ENCODE peak calls at places on chromosomes 4 and X, in five cellular contexts. One of them, this sample, is unnamed.
A peak's percentile ranks its signal among the peaks of the same experiment; 100 is the strongest.

GRCh38 chr4:61462451-61463326 is 262.6 kb downstream of the ADGRL3 start:
- DNase-seq in GM12878: no peak
- DNase-seq in SK-N-SH: no peak
- DNase-seq in K562: no peak
- DNase-seq in HepG2: peak; percentile 84
- DNase-seq in this sample: no peak

GRCh38 chrX:10576777-10577444 is 43.5 kb downstream of the MID1 start:
- DNase-seq in GM12878: no peak
- DNase-seq in SK-N-SH: no peak
- DNase-seq in K562: no peak
- DNase-seq in HepG2: no peak
- DNase-seq in this sample: no peak

GRCh38 chr4:101169044-101170014 is 178.0 kb downstream of the PPP3CA start:
- DNase-seq in GM12878: peak; percentile 47
- DNase-seq in HepG2: peak; percentile 83
- DNase-seq in SK-N-SH: peak; percentile 29
- DNase-seq in K562: peak; percentile 38
- DNase-seq in this sample: peak; percentile 65

GRCh38 chr4:167219090-167219489 is 15.2 kb downstream of the SPOCK3 start:
- DNase-seq in HepG2: no peak
- DNase-seq in SK-N-SH: no peak
- DNase-seq in K562: no peak
- DNase-seq in GM12878: no peak
- DNase-seq in this sample: peak; percentile 6

GRCh38 chr4:32775049-32775448 is 2054.9 kb downstream of the PCDH7 start:
- DNase-seq in SK-N-SH: peak; percentile 1
- DNase-seq in K562: peak; percentile 0
- DNase-seq in GM12878: no peak
- DNase-seq in HepG2: peak; percentile 59
- DNase-seq in this sample: peak; percentile 4

GRCh38 chrX:102934624-102935023 is 2.4 kb upstream of the RAB40AL start:
- DNase-seq in K562: peak; percentile 46
- DNase-seq in SK-N-SH: peak; percentile 59
- DNase-seq in GM12878: no peak
- DNase-seq in HepG2: peak; percentile 3
- DNase-seq in this sample: peak; percentile 68

GRCh38 chr4:7557447-7557846 is 122.7 kb upstream of the PSAPL1 start:
- DNase-seq in HepG2: peak; percentile 21
- DNase-seq in K562: no peak
- DNase-seq in SK-N-SH: no peak
- DNase-seq in GM12878: no peak
- DNase-seq in this sample: no peak

GRCh38 chr4:6262176-6262575 is 7.5 kb upstream of the WFS1 start:
- DNase-seq in K562: no peak
- DNase-seq in SK-N-SH: no peak
- DNase-seq in GM12878: no peak
- DNase-seq in HepG2: no peak
- DNase-seq in this sample: no peak

GRCh38 chr4:184343400-184344177 is 125.9 kb upstream of the ENPP6 start:
- DNase-seq in HepG2: peak; percentile 72
- DNase-seq in K562: peak; percentile 65
- DNase-seq in SK-N-SH: peak; percentile 85
- DNase-seq in GM12878: peak; percentile 69
- DNase-seq in this sample: peak; percentile 61

GRCh38 chr4:87462102-87462501 is 39.7 kb downstream of the NUDT9 start:
- DNase-seq in K562: no peak
- DNase-seq in GM12878: no peak
- DNase-seq in HepG2: no peak
- DNase-seq in SK-N-SH: no peak
- DNase-seq in this sample: no peak

GRCh38 chr4:87469390-87469789 is 47.0 kb downstream of the NUDT9 start:
- DNase-seq in HepG2: no peak
- DNase-seq in K562: no peak
- DNase-seq in GM12878: no peak
- DNase-seq in SK-N-SH: no peak
- DNase-seq in this sample: no peak

GRCh38 chr4:87461281-87461700 is 38.9 kb downstream of the NUDT9 start:
- DNase-seq in K562: no peak
- DNase-seq in HepG2: no peak
- DNase-seq in SK-N-SH: no peak
- DNase-seq in GM12878: no peak
- DNase-seq in this sample: no peak

GRCh38 chr4:87465739-87466366 is 43.5 kb downstream of the NUDT9 start:
- DNase-seq in K562: peak; percentile 60
- DNase-seq in GM12878: peak; percentile 9
- DNase-seq in SK-N-SH: peak; percentile 41
- DNase-seq in HepG2: peak; percentile 45
- DNase-seq in this sample: peak; percentile 27
- TF ChIP-seq FOXM1 in K562: no peak
- TF ChIP-seq FOXM1 in GM12878: no peak
- TF ChIP-seq FOXM1 in SK-N-SH: no peak
- TF ChIP-seq FOXM1 in HepG2: no peak
- TF ChIP-seq FOXM1 in this sample: no peak

GRCh38 chr4:145720656-145721055 is 40.7 kb downstream of the C4orf51 start:
- DNase-seq in GM12878: no peak
- DNase-seq in HepG2: no peak
- DNase-seq in SK-N-SH: no peak
- DNase-seq in K562: no peak
- DNase-seq in this sample: no peak
- TF ChIP-seq FOXM1 in GM12878: no peak
- TF ChIP-seq FOXM1 in HepG2: no peak
- TF ChIP-seq FOXM1 in SK-N-SH: no peak
- TF ChIP-seq FOXM1 in K562: no peak
- TF ChIP-seq FOXM1 in this sample: no peak

GRCh38 chr4:94472056-94472826 is 20.5 kb downstream of the PDLIM5 start:
- DNase-seq in HepG2: peak; percentile 41
- DNase-seq in SK-N-SH: no peak
- DNase-seq in K562: no peak
- DNase-seq in GM12878: no peak
- DNase-seq in this sample: no peak
- TF ChIP-seq FOXM1 in HepG2: no peak
- TF ChIP-seq FOXM1 in SK-N-SH: no peak
- TF ChIP-seq FOXM1 in K562: no peak
- TF ChIP-seq FOXM1 in GM12878: no peak
- TF ChIP-seq FOXM1 in this sample: no peak

DNA sequence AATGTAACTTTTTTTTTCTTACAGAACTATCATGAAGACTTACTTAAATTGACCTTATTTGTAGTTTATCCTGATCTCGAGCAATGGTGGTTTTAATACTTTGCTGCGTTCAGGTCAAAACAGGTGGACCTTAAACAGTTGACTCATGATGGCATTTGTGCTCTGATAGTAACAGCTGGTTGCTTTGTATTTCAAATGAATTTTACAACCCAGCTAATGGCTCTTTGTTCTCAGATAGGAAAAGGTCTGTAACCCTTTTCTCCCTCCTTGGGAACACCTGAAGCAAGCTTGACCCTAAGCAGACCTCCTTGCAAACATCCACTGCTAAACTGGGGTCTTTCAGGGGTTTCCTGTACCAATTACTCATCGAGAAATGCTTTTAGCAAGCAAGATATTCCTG is 79.2 kb downstream of the F11 start:
- DNase-seq in SK-N-SH: no peak
- DNase-seq in HepG2: no peak
- DNase-seq in K562: no peak
- DNase-seq in GM12878: no peak
- DNase-seq in this sample: no peak
- TF ChIP-seq FOXM1 in SK-N-SH: no peak
- TF ChIP-seq FOXM1 in HepG2: no peak
- TF ChIP-seq FOXM1 in K562: no peak
- TF ChIP-seq FOXM1 in GM12878: no peak
- TF ChIP-seq FOXM1 in this sample: no peak

DNA sequence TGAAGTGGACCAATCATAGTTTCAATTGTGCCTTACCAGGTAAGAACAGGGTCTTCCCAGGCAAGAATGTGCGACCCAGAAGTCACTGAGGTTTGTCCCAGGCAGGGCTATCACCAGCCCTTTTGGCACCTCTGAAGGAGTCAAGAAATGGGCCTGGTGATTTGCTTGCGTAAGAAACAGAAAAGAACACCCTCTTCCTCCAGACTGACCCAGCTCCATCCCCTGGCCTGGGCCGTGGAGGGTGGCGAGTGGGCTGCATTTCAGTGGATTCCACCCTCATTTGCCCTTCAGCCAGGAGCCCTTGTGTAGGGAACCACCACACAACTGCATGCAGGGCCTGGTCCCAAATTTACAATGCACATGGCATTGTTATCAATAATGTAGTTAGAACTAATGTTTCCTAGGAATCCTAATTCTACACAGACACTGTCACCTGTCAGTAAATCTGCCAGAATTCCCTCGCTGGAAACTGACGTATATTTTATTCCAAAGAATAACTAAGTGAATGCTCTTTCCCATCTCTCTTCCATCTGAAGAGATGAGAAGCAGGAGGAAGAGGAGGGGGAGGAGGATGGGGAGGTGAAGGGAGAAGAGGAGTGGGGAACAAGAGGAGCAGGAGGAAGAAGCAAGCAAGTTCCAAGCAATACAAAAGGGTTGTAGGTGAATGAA is 46.6 kb downstream of the TSPAN5 start:
- DNase-seq in SK-N-SH: no peak
- DNase-seq in K562: no peak
- DNase-seq in HepG2: no peak
- DNase-seq in GM12878: no peak
- DNase-seq in this sample: no peak
- TF ChIP-seq FOXM1 in SK-N-SH: no peak
- TF ChIP-seq FOXM1 in K562: no peak
- TF ChIP-seq FOXM1 in HepG2: no peak
- TF ChIP-seq FOXM1 in GM12878: no peak
- TF ChIP-seq FOXM1 in this sample: no peak

GRCh38 chr4:186471441-186471840 is 83.9 kb downstream of the MTNR1A start:
- DNase-seq in K562: peak; percentile 11
- DNase-seq in GM12878: no peak
- DNase-seq in SK-N-SH: no peak
- DNase-seq in HepG2: no peak
- DNase-seq in this sample: no peak

GRCh38 chr4:186475202-186475601 is 80.2 kb downstream of the MTNR1A start:
- DNase-seq in GM12878: no peak
- DNase-seq in K562: no peak
- DNase-seq in HepG2: no peak
- DNase-seq in SK-N-SH: no peak
- DNase-seq in this sample: no peak

GRCh38 chr4:186473933-186474332 is 81.4 kb downstream of the MTNR1A start:
- DNase-seq in GM12878: no peak
- DNase-seq in SK-N-SH: no peak
- DNase-seq in K562: peak; percentile 14
- DNase-seq in HepG2: no peak
- DNase-seq in this sample: no peak

GRCh38 chr4:186472948-186473347 is 82.4 kb downstream of the MTNR1A start:
- DNase-seq in K562: peak; percentile 21
- DNase-seq in GM12878: no peak
- DNase-seq in HepG2: peak; percentile 16
- DNase-seq in SK-N-SH: peak; percentile 30
- DNase-seq in this sample: peak; percentile 8
- TF ChIP-seq FOXM1 in K562: no peak
- TF ChIP-seq FOXM1 in GM12878: no peak
- TF ChIP-seq FOXM1 in HepG2: no peak
- TF ChIP-seq FOXM1 in SK-N-SH: no peak
- TF ChIP-seq FOXM1 in this sample: no peak

GRCh38 chr4:48578132-48578964 is 88.3 kb downstream of the ZAR1 start:
- DNase-seq in SK-N-SH: peak; percentile 59
- DNase-seq in GM12878: peak; percentile 12
- DNase-seq in K562: peak; percentile 77
- DNase-seq in HepG2: peak; percentile 64
- DNase-seq in this sample: peak; percentile 45
- TF ChIP-seq FOXM1 in SK-N-SH: no peak
- TF ChIP-seq FOXM1 in GM12878: no peak
- TF ChIP-seq FOXM1 in K562: no peak
- TF ChIP-seq FOXM1 in HepG2: no peak
- TF ChIP-seq FOXM1 in this sample: no peak